ENCODE peak calls at places on chromosomes 4 and X, in nine cellular contexts. G, X, O, K, Q, L, C, N and H are unnamed samples.

GRCh38 chr4:32455231-32455630 is 1735.1 kb downstream of the PCDH7 start:
- DNase-seq in O (no peak), Q (no peak), G (no peak), X (no peak), C (no peak), N (no peak), L (peak; percentile 24), K (no peak), H (no peak)

GRCh38 chr4:111977419-111977965 is 167.8 kb upstream of the FAM241A start:
- DNase-seq in N (no peak), C (no peak), X (no peak), G (no peak), K (peak; percentile 73), O (no peak), L (no peak), Q (no peak), H (no peak)

GRCh38 chr4:7074423-7074822 is 6.6 kb upstream of the GRPEL1 start:
- DNase-seq in K (no peak), L (no peak), O (no peak), X (no peak), N (no peak), C (no peak), G (no peak), Q (no peak), H (no peak)

GRCh38 chr4:26860922-26861433 is 337 bp downstream of the STIM2 start:
- DNase-seq in C (peak; percentile 65), N (peak; percentile 81), K (peak; percentile 47), X (peak; percentile 59), O (peak; percentile 45), L (peak; percentile 77), G (peak; percentile 43), Q (peak; percentile 44), H (peak; percentile 77)

GRCh38 chrX:39757971-39758370 is 339.8 kb downstream of the BCOR start:
- DNase-seq in X (no peak), K (no peak), G (no peak), C (no peak), L (no peak), N (no peak), O (peak; percentile 25), Q (peak; percentile 68), H (no peak)

GRCh38 chr4:128979934-128980333 is 113.4 kb downstream of the SCLT1 start:
- DNase-seq in O (peak; percentile 76), N (no peak), Q (peak; percentile 86), K (no peak), C (peak; percentile 44), X (no peak), L (peak; percentile 6), G (no peak), H (peak; percentile 19)

GRCh38 chrX:71859637-71860036 is 51.0 kb upstream of the NHSL2 start:
- DNase-seq in C (peak; percentile 38), X (no peak), N (peak; percentile 67), L (peak; percentile 62), K (no peak), O (no peak), G (peak; percentile 3), Q (peak; percentile 33), H (peak; percentile 61)

GRCh38 chrX:150032742-150033141 is 94.5 kb upstream of the EOLA2 start:
- DNase-seq in N (no peak), C (no peak), K (no peak), X (no peak), O (peak; percentile 76), G (no peak), L (peak; percentile 11), Q (peak; percentile 81), H (peak; percentile 46)

GRCh38 chrX:139194571-139195280 is 335.8 kb upstream of the F9 start:
- DNase-seq in N (peak; percentile 62), C (peak; percentile 76), G (no peak), Q (no peak), O (no peak), L (peak; percentile 44), X (peak; percentile 71), K (peak; percentile 18), H (no peak)

GRCh38 chrX:71053217-71053621 is 14.9 kb downstream of the SNX12 start:
- DNase-seq in G (no peak), K (no peak), Q (no peak), L (peak; percentile 11), O (no peak), C (peak; percentile 20), X (no peak), N (peak; percentile 93), H (no peak)

GRCh38 chrX:1649623-1650022 is 34.8 kb downstream of the ASMT start:
- DNase-seq in L (no peak), C (no peak), X (no peak), Q (no peak), N (peak; percentile 83), G (no peak), O (no peak), K (no peak), H (peak; percentile 41)

GRCh38 chr4:174714393-174715211 is 114.4 kb downstream of the GLRA3 start:
- DNase-seq in C (peak; percentile 41), O (peak; percentile 39), L (peak; percentile 61), Q (peak; percentile 7), K (peak; percentile 16), G (no peak), N (peak; percentile 78), X (peak; percentile 36), H (peak; percentile 68)

GRCh38 chr4:169802871-169803270 is 45.1 kb upstream of the HPF1 start:
- DNase-seq in O (no peak), C (no peak), G (no peak), L (no peak), X (no peak), K (no peak), N (no peak), Q (no peak), H (no peak)

GRCh38 chrX:128816919-128817318 is 706.4 kb downstream of the SMARCA1 start:
- DNase-seq in C (no peak), X (no peak), N (peak; percentile 40), Q (no peak), O (no peak), K (no peak), L (peak; percentile 10), G (no peak), H (peak; percentile 37)
- TF ChIP-seq CTCF in C (no peak), X (no peak), N (peak; percentile 89), Q (peak; percentile 2), O (no peak), K (no peak), L (peak; percentile 26), G (no peak), H (peak; percentile 67)

GRCh38 chr4:54032558-54033135 is 31.8 kb downstream of the CHIC2 start:
- DNase-seq in X (no peak), L (no peak), K (no peak), Q (no peak), G (no peak), O (no peak), C (no peak), N (no peak), H (no peak)
- H3K27ac ChIP-seq in X (no peak overlapping the region), L (no peak overlapping the region), K (no peak overlapping the region), Q (no peak overlapping the region), G (no peak overlapping the region), O (no peak overlapping the region), C (no peak overlapping the region), N (no peak overlapping the region), H (no peak overlapping the region)

GRCh38 chrX:38260231-38260630 is 39.6 kb upstream of the SRPX start:
- DNase-seq in K (peak; percentile 25), G (no peak), Q (peak; percentile 11), L (peak; percentile 46), C (peak; percentile 16), O (no peak), X (no peak), N (peak; percentile 76), H (peak; percentile 46)
- TF ChIP-seq CTCF in K (peak; percentile 21), G (no peak), Q (peak; percentile 33), L (peak; percentile 26), C (peak; percentile 5), O (peak; percentile 56), X (no peak), N (peak; percentile 68), H (peak; percentile 61)

DNA sequence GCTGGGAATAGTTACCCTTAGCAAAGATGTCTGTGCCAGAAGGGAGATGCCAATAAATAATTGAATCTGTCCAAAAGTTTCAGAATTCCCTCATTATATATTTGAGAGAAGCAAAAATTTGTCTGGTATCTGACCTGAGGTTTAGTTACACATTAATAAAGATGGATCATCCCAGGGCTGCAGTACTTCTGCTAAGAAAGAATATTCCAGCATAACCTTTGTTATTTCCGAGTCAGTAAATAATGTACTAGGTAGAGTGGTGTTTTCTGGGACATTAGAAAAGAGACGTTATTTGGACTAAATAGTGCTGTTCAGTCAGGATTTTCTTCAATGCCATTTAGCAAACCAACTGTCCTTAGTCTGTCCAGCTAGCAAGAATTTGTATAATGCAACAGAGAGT is 26.5 kb downstream of the ADD1 start:
- DNase-seq in L (no peak), K (no peak), Q (no peak), X (no peak), N (no peak), G (no peak), O (no peak), C (no peak), H (no peak)
- H3K27ac ChIP-seq in L (peak overlapping the region; percentile 87), K (peak overlapping the region; percentile 57), Q (no peak overlapping the region), X (peak overlapping the region; percentile 80), N (no peak overlapping the region), G (no peak overlapping the region), O (no peak overlapping the region), C (peak overlapping the region; percentile 66), H (no peak overlapping the region)

GRCh38 chrX:46279925-46280313 is 265.3 kb downstream of the ZNF674 start:
- DNase-seq in C (no peak), N (no peak), Q (peak; percentile 28), O (peak; percentile 70), K (no peak), G (no peak), X (no peak), L (no peak), H (peak; percentile 65)

GRCh38 chrX:46278591-46278990 is 266.6 kb downstream of the ZNF674 start:
- DNase-seq in O (no peak), K (no peak), Q (no peak), L (no peak), N (no peak), C (no peak), G (no peak), X (no peak), H (no peak)

GRCh38 chrX:46279214-46279924 is 265.9 kb downstream of the ZNF674 start:
- DNase-seq in O (no peak), N (no peak), G (no peak), C (no peak), L (no peak), K (no peak), Q (no peak), X (no peak), H (peak; percentile 56)
- TF ChIP-seq CTCF in O (peak; percentile 44), N (no peak), G (no peak), C (no peak), L (peak; percentile 13), K (no peak), Q (no peak), X (no peak), H (peak; percentile 51)

DNA sequence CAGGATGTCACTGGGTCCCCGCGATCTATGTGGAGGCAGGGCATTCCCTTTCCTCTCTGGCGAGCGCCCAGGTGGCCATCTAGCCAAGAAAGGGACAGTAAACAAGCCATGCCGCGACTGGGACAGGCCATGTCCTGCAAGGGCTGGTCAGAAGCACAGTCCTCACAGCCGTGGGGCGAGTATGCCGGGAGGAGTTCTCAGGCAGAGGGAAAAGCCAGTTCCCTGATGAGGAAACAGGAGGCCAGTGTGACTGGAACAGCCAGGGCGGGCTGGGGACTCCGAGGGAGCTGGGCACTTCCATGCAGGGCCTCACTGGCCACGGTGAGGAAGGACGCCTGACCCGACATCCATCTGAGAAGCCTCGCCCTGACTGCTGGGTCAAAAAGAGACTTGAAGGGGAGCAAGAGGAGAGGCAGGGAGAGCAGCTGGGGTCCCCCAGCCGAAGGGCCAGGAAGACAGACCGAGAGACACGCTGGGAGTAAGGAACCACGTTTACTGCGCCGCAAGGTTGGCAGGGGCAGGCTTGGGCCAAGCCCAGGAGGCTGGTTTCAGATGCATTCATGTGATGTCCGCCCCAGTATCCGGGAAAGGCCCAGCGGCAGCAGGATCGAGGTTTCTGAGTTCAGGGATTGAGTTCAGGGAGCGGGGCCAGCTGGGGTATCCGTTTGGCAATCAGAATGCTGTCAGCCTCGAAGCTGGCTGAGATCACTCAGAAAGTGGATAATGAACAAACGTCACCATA is 15.0 kb downstream of the CFAP99 start:
- DNase-seq in G (no peak), N (peak; percentile 56), Q (no peak), L (no peak), K (no peak), C (no peak), X (no peak), O (no peak), H (no peak)
- H3K27ac ChIP-seq in G (no peak overlapping the region), N (no peak overlapping the region), Q (no peak overlapping the region), L (no peak overlapping the region), K (no peak overlapping the region), C (no peak overlapping the region), X (no peak overlapping the region), O (no peak overlapping the region), H (no peak overlapping the region)